ENCODE peak calls at places on chromosomes 3 and 15, in six cellular contexts. One of them, this sample, is unnamed.

GRCh38 chr3:99720985-99721632 is 82.7 kb downstream of the COL8A1 start:
- ATAC-seq in body of pancreas: no peak
- ATAC-seq in activated naive CD8-positive, alpha-beta T cell treated with anti-CD3 and anti-CD28 coated beads, Interleukin-2, amount 50 U/mL, for 24 hours: no peak
- ATAC-seq in psoas muscle: no peak
- ATAC-seq in upper lobe of left lung: no peak
- ATAC-seq in upper lobe of right lung: peak
- ATAC-seq in this sample: no peak

GRCh38 chr15:79315623-79316328 is 4.9 kb downstream of the TMED3 start:
- ATAC-seq in body of pancreas: no peak
- ATAC-seq in activated naive CD8-positive, alpha-beta T cell treated with anti-CD3 and anti-CD28 coated beads, Interleukin-2, amount 50 U/mL, for 24 hours: no peak
- ATAC-seq in psoas muscle: no peak
- ATAC-seq in upper lobe of left lung: no peak
- ATAC-seq in upper lobe of right lung: no peak
- ATAC-seq in this sample: no peak

GRCh38 chr15:78946493-78946892 is 1.6 kb upstream of the CTSH start:
- ATAC-seq in body of pancreas: no peak
- ATAC-seq in activated naive CD8-positive, alpha-beta T cell treated with anti-CD3 and anti-CD28 coated beads, Interleukin-2, amount 50 U/mL, for 24 hours: no peak
- ATAC-seq in psoas muscle: no peak
- ATAC-seq in upper lobe of left lung: no peak
- ATAC-seq in upper lobe of right lung: no peak
- ATAC-seq in this sample: no peak

GRCh38 chr3:31896643-31897433 is 84.2 kb downstream of the OSBPL10 start:
- ATAC-seq in body of pancreas: no peak
- ATAC-seq in activated naive CD8-positive, alpha-beta T cell treated with anti-CD3 and anti-CD28 coated beads, Interleukin-2, amount 50 U/mL, for 24 hours: no peak
- ATAC-seq in psoas muscle: no peak
- ATAC-seq in upper lobe of left lung: no peak
- ATAC-seq in upper lobe of right lung: no peak
- ATAC-seq in this sample: no peak

GRCh38 chr3:146834917-146835316 is 229.8 kb upstream of the PLSCR5 start:
- ATAC-seq in body of pancreas: no peak
- ATAC-seq in activated naive CD8-positive, alpha-beta T cell treated with anti-CD3 and anti-CD28 coated beads, Interleukin-2, amount 50 U/mL, for 24 hours: no peak
- ATAC-seq in psoas muscle: no peak
- ATAC-seq in upper lobe of left lung: no peak
- ATAC-seq in upper lobe of right lung: peak
- ATAC-seq in this sample: no peak

GRCh38 chr15:69044899-69045298 is 30.4 kb downstream of the NOX5 start:
- ATAC-seq in body of pancreas: no peak
- ATAC-seq in activated naive CD8-positive, alpha-beta T cell treated with anti-CD3 and anti-CD28 coated beads, Interleukin-2, amount 50 U/mL, for 24 hours: no peak
- ATAC-seq in psoas muscle: no peak
- ATAC-seq in upper lobe of left lung: no peak
- ATAC-seq in upper lobe of right lung: no peak
- ATAC-seq in this sample: no peak

GRCh38 chr15:101391981-101392566 is 97.0 kb upstream of the SNRPA1 start:
- ATAC-seq in body of pancreas: no peak
- ATAC-seq in activated naive CD8-positive, alpha-beta T cell treated with anti-CD3 and anti-CD28 coated beads, Interleukin-2, amount 50 U/mL, for 24 hours: no peak
- ATAC-seq in psoas muscle: no peak
- ATAC-seq in upper lobe of left lung: no peak
- ATAC-seq in upper lobe of right lung: no peak
- ATAC-seq in this sample: peak

GRCh38 chr3:156290917-156291268 is 170.5 kb downstream of the KCNAB1 start:
- ATAC-seq in body of pancreas: no peak
- ATAC-seq in activated naive CD8-positive, alpha-beta T cell treated with anti-CD3 and anti-CD28 coated beads, Interleukin-2, amount 50 U/mL, for 24 hours: no peak
- ATAC-seq in psoas muscle: no peak
- ATAC-seq in upper lobe of left lung: no peak
- ATAC-seq in upper lobe of right lung: peak
- ATAC-seq in this sample: no peak

GRCh38 chr3:4985330-4986174 is 6.3 kb downstream of the BHLHE40 start:
- ATAC-seq in body of pancreas: no peak
- ATAC-seq in activated naive CD8-positive, alpha-beta T cell treated with anti-CD3 and anti-CD28 coated beads, Interleukin-2, amount 50 U/mL, for 24 hours: no peak
- ATAC-seq in psoas muscle: peak
- ATAC-seq in upper lobe of left lung: peak
- ATAC-seq in upper lobe of right lung: no peak
- ATAC-seq in this sample: no peak

This sample was measured in stimulated activated memory B cell treated with anti-CD40 and anti-IgM and Interleukin-4, amounts not matched to agents 10 μg/mL and 1 μg/mL and 100 μg/mL, for 72 hours.